ENCODE peak calls at places on chromosomes 4 and X, in four cellular contexts. One of them, this sample, is unnamed.

GRCh38 chr4:112520598-112521122 is 4.7 kb upstream of the NEUROG2 start:
- DNase-seq in heart right ventricle: no peak
- DNase-seq in GM12891: no peak
- DNase-seq in heart left ventricle: no peak
- DNase-seq in this sample: no peak

GRCh38 chr4:140856692-140857091 is 100.5 kb upstream of the TBC1D9 start:
- DNase-seq in heart right ventricle: peak; percentile 30
- DNase-seq in GM12891: no peak
- DNase-seq in heart left ventricle: peak; percentile 48
- DNase-seq in this sample: no peak

GRCh38 chr4:34250562-34250961 is 1993.8 kb downstream of the ARAP2 start:
- DNase-seq in heart right ventricle: no peak
- DNase-seq in GM12891: no peak
- DNase-seq in heart left ventricle: no peak
- DNase-seq in this sample: no peak

GRCh38 chr4:45347056-45347455 is 620.7 kb upstream of the GNPDA2 start:
- DNase-seq in heart right ventricle: no peak
- DNase-seq in GM12891: no peak
- DNase-seq in heart left ventricle: no peak
- DNase-seq in this sample: no peak

GRCh38 chrX:68504237-68504636 is 5.4 kb downstream of the YIPF6 start:
- DNase-seq in heart right ventricle: no peak
- DNase-seq in GM12891: no peak
- DNase-seq in heart left ventricle: no peak
- DNase-seq in this sample: no peak

GRCh38 chrX:69505772-69506616 is 1.9 kb downstream of the NALF2 start:
- DNase-seq in heart right ventricle: no peak
- DNase-seq in GM12891: no peak
- DNase-seq in heart left ventricle: no peak
- DNase-seq in this sample: no peak

GRCh38 chr4:157459789-157460188 is 239.3 kb downstream of the GRIA2 start:
- DNase-seq in heart right ventricle: no peak
- DNase-seq in GM12891: no peak
- DNase-seq in heart left ventricle: no peak
- DNase-seq in this sample: peak; percentile 36

GRCh38 chr4:42310343-42310742 is 86.9 kb upstream of the SHISA3 start:
- DNase-seq in heart right ventricle: no peak
- DNase-seq in GM12891: no peak
- DNase-seq in heart left ventricle: no peak
- DNase-seq in this sample: no peak

GRCh38 chr4:8507624-8508023 is 67.0 kb downstream of the TRMT44 start:
- DNase-seq in heart right ventricle: no peak
- DNase-seq in GM12891: no peak
- DNase-seq in heart left ventricle: no peak
- DNase-seq in this sample: no peak

GRCh38 chr4:10524196-10524833 is 67.1 kb upstream of the ZNF518B start:
- DNase-seq in heart right ventricle: no peak
- DNase-seq in GM12891: no peak
- DNase-seq in heart left ventricle: no peak
- DNase-seq in this sample: peak; percentile 2

GRCh38 chr4:139278956-139279722 is 886 bp downstream of the MGARP start:
- DNase-seq in heart right ventricle: no peak
- DNase-seq in GM12891: no peak
- DNase-seq in heart left ventricle: peak; percentile 33
- DNase-seq in this sample: no peak

GRCh38 chr4:7206856-7207567 is 14.7 kb downstream of the SORCS2 start:
- DNase-seq in heart right ventricle: peak; percentile 80
- DNase-seq in GM12891: no peak
- DNase-seq in heart left ventricle: peak; percentile 91
- DNase-seq in this sample: no peak

GRCh38 chrX:42188730-42189129 is 265.4 kb upstream of the CASK start:
- DNase-seq in heart right ventricle: no peak
- DNase-seq in GM12891: no peak
- DNase-seq in heart left ventricle: no peak
- DNase-seq in this sample: no peak

GRCh38 chrX:119181491-119181890 is 53.9 kb upstream of the KIAA1210 start:
- DNase-seq in heart right ventricle: no peak
- DNase-seq in GM12891: no peak
- DNase-seq in heart left ventricle: no peak
- DNase-seq in this sample: peak; percentile 60

GRCh38 chr4:123505457-123506310 is 109.1 kb downstream of the SPRY1 start:
- DNase-seq in heart right ventricle: peak; percentile 52
- DNase-seq in GM12891: peak; percentile 19
- DNase-seq in heart left ventricle: peak; percentile 57
- DNase-seq in this sample: no peak

GRCh38 chr4:174873931-174874330 is 44.2 kb upstream of the ADAM29 start:
- DNase-seq in heart right ventricle: no peak
- DNase-seq in GM12891: no peak
- DNase-seq in heart left ventricle: no peak
- DNase-seq in this sample: peak; percentile 60

GRCh38 chrX:65985922-65986588 is 53.8 kb downstream of the VSIG4 start:
- DNase-seq in heart right ventricle: peak; percentile 46
- DNase-seq in GM12891: no peak
- DNase-seq in heart left ventricle: no peak
- DNase-seq in this sample: peak; percentile 61

GRCh38 chr4:36079666-36080065 is 164.6 kb downstream of the ARAP2 start:
- DNase-seq in heart right ventricle: no peak
- DNase-seq in GM12891: no peak
- DNase-seq in heart left ventricle: no peak
- DNase-seq in this sample: no peak

GRCh38 chr4:26751004-26751403 is 109.6 kb upstream of the STIM2 start:
- DNase-seq in heart right ventricle: no peak
- DNase-seq in GM12891: no peak
- DNase-seq in heart left ventricle: no peak
- DNase-seq in this sample: no peak

GRCh38 chr4:128287159-128287870 is at the start of gene PGRMC2:
- DNase-seq in heart right ventricle: peak; percentile 44
- DNase-seq in GM12891: no peak
- DNase-seq in heart left ventricle: peak; percentile 28
- DNase-seq in this sample: peak; percentile 25

GRCh38 chr4:8560265-8561047 is 19.7 kb upstream of the GPR78 start:
- DNase-seq in heart right ventricle: no peak
- DNase-seq in GM12891: no peak
- DNase-seq in heart left ventricle: no peak
- DNase-seq in this sample: no peak

GRCh38 chr4:125191252-125191651 is 123.5 kb upstream of the FAT4 start:
- DNase-seq in heart right ventricle: no peak
- DNase-seq in GM12891: no peak
- DNase-seq in heart left ventricle: no peak
- DNase-seq in this sample: no peak

GRCh38 chrX:19540076-19540475 is 24.8 kb upstream of the MAP3K15 start:
- DNase-seq in heart right ventricle: no peak
- DNase-seq in GM12891: no peak
- DNase-seq in heart left ventricle: no peak
- DNase-seq in this sample: no peak

GRCh38 chr4:48247142-48247877 is 22.3 kb downstream of the TEC start:
- DNase-seq in heart right ventricle: no peak
- DNase-seq in GM12891: no peak
- DNase-seq in heart left ventricle: no peak
- DNase-seq in this sample: no peak

GRCh38 chrX:109911046-109911445 is 91.9 kb upstream of the TMEM164 start:
- DNase-seq in heart right ventricle: no peak
- DNase-seq in GM12891: no peak
- DNase-seq in heart left ventricle: no peak
- DNase-seq in this sample: peak; percentile 33

GRCh38 chr4:184473515-184474260 is 662 bp downstream of the IRF2 start:
- DNase-seq in heart right ventricle: peak; percentile 28
- DNase-seq in GM12891: peak; percentile 39
- DNase-seq in heart left ventricle: peak; percentile 56
- DNase-seq in this sample: peak; percentile 27

GRCh38 chr4:181146031-181146430 is 1097.2 kb upstream of the TENM3 start:
- DNase-seq in heart right ventricle: no peak
- DNase-seq in GM12891: no peak
- DNase-seq in heart left ventricle: no peak
- DNase-seq in this sample: no peak

GRCh38 chr4:121860121-121860520 is 10.2 kb downstream of the BBS7 start:
- DNase-seq in heart right ventricle: no peak
- DNase-seq in GM12891: no peak
- DNase-seq in heart left ventricle: no peak
- DNase-seq in this sample: no peak

GRCh38 chr4:103996637-103997036 is 276.9 kb upstream of the TACR3 start:
- DNase-seq in heart right ventricle: no peak
- DNase-seq in GM12891: no peak
- DNase-seq in heart left ventricle: no peak
- DNase-seq in this sample: peak; percentile 94

GRCh38 chr4:14064969-14065368 is 437.4 kb upstream of the BOD1L1 start:
- DNase-seq in heart right ventricle: no peak
- DNase-seq in GM12891: no peak
- DNase-seq in heart left ventricle: no peak
- DNase-seq in this sample: no peak